ENCODE peak calls at places on chromosomes 11 and 22, in seven cellular contexts. Q is heart left ventricle; L is CD4-positive, alpha-beta T cell; M is ovary; O is upper lobe of left lung; A is AG04450; T is cardiac muscle cell. V is an unnamed sample.
A peak's percentile ranks its signal among the peaks of the same experiment; 100 is the strongest.

GRCh38 chr11:110071197-110071596 is 22.0 kb upstream of the ZC3H12C start:
- DNase-seq in Q (no peak), L (no peak), M (no peak), O (no peak), A (no peak), T (no peak), V (no peak)

GRCh38 chr11:12215192-12215591 is 104.8 kb downstream of the MICAL2 start:
- DNase-seq in Q (no peak), L (no peak), M (no peak), O (peak; percentile 61), A (no peak), T (no peak), V (no peak)

GRCh38 chr11:17388609-17389204 is at the start of gene KCNJ11:
- DNase-seq in Q (peak; percentile 27), L (peak; percentile 19), M (no peak), O (no peak), A (no peak), T (no peak), V (no peak)

GRCh38 chr11:3723014-3723708 is 52.0 kb upstream of the CHRNA10 start:
- DNase-seq in Q (no peak), L (no peak), M (no peak), O (peak; percentile 46), A (peak; percentile 97), T (peak; percentile 96), V (no peak)

GRCh38 chr11:101862410-101863233 is 52.2 kb upstream of the CEP126 start:
- DNase-seq in Q (no peak), L (no peak), M (no peak), O (peak; percentile 38), A (no peak), T (peak; percentile 83), V (no peak)

GRCh38 chr22:20412474-20413216 is 18.7 kb downstream of the ZNF74 start:
- DNase-seq in Q (no peak), L (no peak), M (no peak), O (no peak), A (no peak), T (no peak), V (no peak)

GRCh38 chr11:124886978-124887666 is 10.5 kb downstream of the ROBO4 start:
- DNase-seq in Q (no peak), L (no peak), M (no peak), O (no peak), A (no peak), T (no peak), V (peak; percentile 44)

GRCh38 chr11:17408641-17409040 is 20.2 kb upstream of the KCNJ11 start:
- DNase-seq in Q (no peak), L (no peak), M (no peak), O (no peak), A (no peak), T (no peak), V (no peak)

GRCh38 chr11:17979770-17980371 is 33.0 kb downstream of the SERGEF start:
- DNase-seq in Q (no peak), L (peak; percentile 6), M (no peak), O (no peak), A (no peak), T (peak; percentile 22), V (no peak)

GRCh38 chr11:45262900-45263299 is 23.2 kb downstream of the SYT13 start:
- DNase-seq in Q (no peak), L (no peak), M (no peak), O (no peak), A (no peak), T (no peak), V (no peak)

GRCh38 chr22:46373838-46374662 is 38.5 kb downstream of the TRMU start:
- DNase-seq in Q (no peak), L (peak; percentile 29), M (no peak), O (no peak), A (no peak), T (no peak), V (no peak)

GRCh38 chr11:112320668-112321067 is 60.0 kb upstream of the PLET1 start:
- DNase-seq in Q (peak; percentile 73), L (no peak), M (peak; percentile 76), O (peak; percentile 87), A (peak; percentile 66), T (peak; percentile 95), V (no peak)

GRCh38 chr11:23272095-23272494 is 411.8 kb upstream of the CCDC179 start:
- DNase-seq in Q (no peak), L (no peak), M (no peak), O (no peak), A (no peak), T (no peak), V (no peak)

GRCh38 chr11:124329787-124330478 is 9.9 kb upstream of the OR8D2 start:
- DNase-seq in Q (no peak), L (no peak), M (no peak), O (no peak), A (no peak), T (no peak), V (no peak)

GRCh38 chr11:64842851-64843841 is 1.3 kb downstream of the CDC42BPG start:
- DNase-seq in Q (no peak), L (no peak), M (peak; percentile 58), O (peak; percentile 77), A (no peak), T (no peak), V (no peak)

GRCh38 chr11:34427171-34427805 is 11.4 kb upstream of the CAT start:
- DNase-seq in Q (no peak), L (no peak), M (no peak), O (peak; percentile 53), A (peak; percentile 55), T (peak; percentile 85), V (no peak)

GRCh38 chr11:11076879-11077278 is 219.0 kb upstream of the ZBED5 start:
- DNase-seq in Q (no peak), L (no peak), M (no peak), O (no peak), A (no peak), T (no peak), V (no peak)

GRCh38 chr11:43567396-43567975 is 113.1 kb upstream of the HSD17B12 start:
- DNase-seq in Q (no peak), L (no peak), M (no peak), O (no peak), A (peak; percentile 27), T (peak; percentile 72), V (no peak)

GRCh38 chr22:43136255-43136654 is 6.9 kb downstream of the MCAT start:
- DNase-seq in Q (no peak), L (no peak), M (no peak), O (peak; percentile 36), A (no peak), T (peak; percentile 57), V (no peak)

GRCh38 chr11:10528121-10528520 is 12.9 kb downstream of the RNF141 start:
- DNase-seq in Q (no peak), L (no peak), M (no peak), O (no peak), A (no peak), T (no peak), V (no peak)

GRCh38 chr11:120097721-120098385 is 40.1 kb downstream of the TRIM29 start:
- DNase-seq in Q (no peak), L (no peak), M (no peak), O (no peak), A (no peak), T (no peak), V (no peak)

GRCh38 chr22:40202225-40202944 is 24.7 kb downstream of the TNRC6B start:
- DNase-seq in Q (no peak), L (no peak), M (no peak), O (no peak), A (no peak), T (no peak), V (no peak)

GRCh38 chr11:119424276-119424675 is 1.3 kb upstream of the THY1 start:
- DNase-seq in Q (no peak), L (no peak), M (no peak), O (no peak), A (no peak), T (no peak), V (no peak)

GRCh38 chr22:38657248-38657909 is 941 bp downstream of the CBY1 start:
- DNase-seq in Q (no peak), L (peak; percentile 16), M (no peak), O (peak; percentile 24), A (no peak), T (peak; percentile 17), V (no peak)

GRCh38 chr11:121119444-121119843 is 18.4 kb downstream of the TECTA start:
- DNase-seq in Q (no peak), L (no peak), M (no peak), O (no peak), A (no peak), T (peak; percentile 9), V (no peak)

GRCh38 chr22:28773461-28773867 is 969 bp downstream of the CCDC117 start:
- DNase-seq in Q (no peak), L (no peak), M (no peak), O (no peak), A (no peak), T (peak; percentile 34), V (no peak)

GRCh38 chr11:130190371-130190881 is 30.8 kb downstream of the ST14 start:
- DNase-seq in Q (no peak), L (no peak), M (no peak), O (no peak), A (no peak), T (no peak), V (no peak)

GRCh38 chr11:86548278-86548917 is 124.0 kb downstream of the ME3 start:
- DNase-seq in Q (no peak), L (no peak), M (no peak), O (no peak), A (no peak), T (peak; percentile 75), V (no peak)

GRCh38 chr22:40178417-40179409 is 988 bp downstream of the TNRC6B start:
- DNase-seq in Q (no peak), L (peak; percentile 27), M (no peak), O (peak; percentile 30), A (no peak), T (peak; percentile 59), V (no peak)

DNA sequence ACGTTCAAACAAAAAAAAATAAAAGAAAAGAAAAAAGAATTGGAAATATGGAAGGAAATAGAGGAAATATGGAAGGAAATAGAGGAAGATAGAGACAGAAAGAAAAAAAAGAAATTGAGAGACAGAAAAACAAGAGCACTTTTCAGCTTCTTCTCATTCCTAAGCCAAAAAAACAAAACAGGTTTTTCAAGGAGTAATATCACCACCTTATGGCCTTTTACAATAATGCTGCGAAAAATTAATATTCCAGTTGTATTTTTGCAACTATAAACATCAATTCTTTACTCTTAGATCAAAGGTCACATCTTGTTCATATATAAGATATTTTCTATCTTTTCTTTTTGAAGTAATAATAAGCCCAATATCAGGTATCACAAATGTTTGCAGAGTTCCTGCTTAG is 328.3 kb downstream of the FAT3 start:
- DNase-seq in Q (no peak), L (no peak), M (no peak), O (no peak), A (no peak), T (peak; percentile 12), V (no peak)
- TF ChIP-seq CTCF in Q (peak; percentile 9), L (no peak), M (no peak), O (no peak), A (peak; percentile 26), T (peak; percentile 20), V (peak; percentile 65)

GRCh38 chr11:210122-210802 is 2.8 kb downstream of the RIC8A start:
- DNase-seq in Q (no peak), L (no peak), M (no peak), O (peak; percentile 19), A (peak; percentile 66), T (peak; percentile 66), V (no peak)
- TF ChIP-seq CTCF in Q (no peak), L (no peak), M (no peak), O (no peak), A (no peak), T (no peak), V (no peak)

GRCh38 chr11:106021967-106022794 is at the start of gene MSANTD4:
- DNase-seq in Q (peak; percentile 99), L (peak; percentile 96), M (peak; percentile 99), O (peak; percentile 99), A (peak; percentile 99), T (peak; percentile 100), V (peak; percentile 96)
- TF ChIP-seq CTCF in Q (peak; percentile 10), L (no peak), M (no peak), O (peak; percentile 24), A (no peak), T (no peak), V (peak; percentile 19)

GRCh38 chr11:25961539-25961938 is 370.4 kb upstream of the ANO3 start:
- DNase-seq in Q (no peak), L (no peak), M (no peak), O (no peak), A (no peak), T (no peak), V (no peak)
- TF ChIP-seq CTCF in Q (peak; percentile 32), L (no peak), M (no peak), O (no peak), A (no peak), T (no peak), V (peak; percentile 43)